ENCODE peak calls at places on chromosomes 1 and 21, in five cellular contexts. One of them, this sample, is unnamed.

GRCh38 chr1:45246760-45247159 is 40.4 kb upstream of the ZSWIM5 start:
- DNase-seq in KG1: no peak
- DNase-seq in T-helper 9 cell: no peak
- DNase-seq in stimulated activated CD8-positive, alpha-beta memory T cell treated with anti-CD3 and anti-CD28 coated beads, Interleukin-7, amount 100 ng/mL, for 24 hours: no peak
- DNase-seq in posterior cingulate gyrus: no peak
- DNase-seq in this sample: no peak

GRCh38 chr1:10843697-10844096 is 47.3 kb upstream of the CASZ1 start:
- DNase-seq in T-helper 9 cell: no peak
- DNase-seq in posterior cingulate gyrus: no peak
- DNase-seq in stimulated activated CD8-positive, alpha-beta memory T cell treated with anti-CD3 and anti-CD28 coated beads, Interleukin-7, amount 100 ng/mL, for 24 hours: no peak
- DNase-seq in KG1: no peak
- DNase-seq in this sample: no peak

GRCh38 chr1:10866314-10867091 is 70.1 kb upstream of the CASZ1 start:
- DNase-seq in T-helper 9 cell: no peak
- DNase-seq in stimulated activated CD8-positive, alpha-beta memory T cell treated with anti-CD3 and anti-CD28 coated beads, Interleukin-7, amount 100 ng/mL, for 24 hours: no peak
- DNase-seq in posterior cingulate gyrus: no peak
- DNase-seq in KG1: no peak
- DNase-seq in this sample: peak

GRCh38 chr1:8529901-8530300 is 212.0 kb downstream of the SLC45A1 start:
- DNase-seq in T-helper 9 cell: no peak
- DNase-seq in KG1: no peak
- DNase-seq in posterior cingulate gyrus: no peak
- DNase-seq in stimulated activated CD8-positive, alpha-beta memory T cell treated with anti-CD3 and anti-CD28 coated beads, Interleukin-7, amount 100 ng/mL, for 24 hours: no peak
- DNase-seq in this sample: no peak

GRCh38 chr1:61536174-61536573 is 188.8 kb downstream of the TM2D1 start:
- DNase-seq in posterior cingulate gyrus: no peak
- DNase-seq in stimulated activated CD8-positive, alpha-beta memory T cell treated with anti-CD3 and anti-CD28 coated beads, Interleukin-7, amount 100 ng/mL, for 24 hours: no peak
- DNase-seq in T-helper 9 cell: no peak
- DNase-seq in KG1: no peak
- DNase-seq in this sample: no peak

GRCh38 chr1:108199231-108199657 is 899 bp downstream of the SLC25A24 start:
- DNase-seq in posterior cingulate gyrus: no peak
- DNase-seq in T-helper 9 cell: no peak
- DNase-seq in stimulated activated CD8-positive, alpha-beta memory T cell treated with anti-CD3 and anti-CD28 coated beads, Interleukin-7, amount 100 ng/mL, for 24 hours: no peak
- DNase-seq in KG1: no peak
- DNase-seq in this sample: no peak

GRCh38 chr1:156104861-156105546 is 9.5 kb upstream of the LMNA start:
- DNase-seq in stimulated activated CD8-positive, alpha-beta memory T cell treated with anti-CD3 and anti-CD28 coated beads, Interleukin-7, amount 100 ng/mL, for 24 hours: no peak
- DNase-seq in posterior cingulate gyrus: no peak
- DNase-seq in KG1: no peak
- DNase-seq in T-helper 9 cell: no peak
- DNase-seq in this sample: no peak

GRCh38 chr1:9105336-9105867 is 23.5 kb downstream of the GPR157 start:
- DNase-seq in KG1: no peak
- DNase-seq in stimulated activated CD8-positive, alpha-beta memory T cell treated with anti-CD3 and anti-CD28 coated beads, Interleukin-7, amount 100 ng/mL, for 24 hours: no peak
- DNase-seq in posterior cingulate gyrus: peak
- DNase-seq in T-helper 9 cell: no peak
- DNase-seq in this sample: no peak

GRCh38 chr1:52927219-52928082 is at the start of gene SCP2:
- DNase-seq in posterior cingulate gyrus: peak
- DNase-seq in stimulated activated CD8-positive, alpha-beta memory T cell treated with anti-CD3 and anti-CD28 coated beads, Interleukin-7, amount 100 ng/mL, for 24 hours: peak
- DNase-seq in KG1: peak
- DNase-seq in T-helper 9 cell: peak
- DNase-seq in this sample: peak

GRCh38 chr1:1618396-1619068 is 3.2 kb downstream of the MIB2 start:
- DNase-seq in stimulated activated CD8-positive, alpha-beta memory T cell treated with anti-CD3 and anti-CD28 coated beads, Interleukin-7, amount 100 ng/mL, for 24 hours: no peak
- DNase-seq in posterior cingulate gyrus: peak
- DNase-seq in KG1: no peak
- DNase-seq in T-helper 9 cell: no peak
- DNase-seq in this sample: no peak

GRCh38 chr1:56025942-56026341 is 553.4 kb downstream of the PLPP3 start:
- DNase-seq in posterior cingulate gyrus: no peak
- DNase-seq in KG1: no peak
- DNase-seq in T-helper 9 cell: no peak
- DNase-seq in stimulated activated CD8-positive, alpha-beta memory T cell treated with anti-CD3 and anti-CD28 coated beads, Interleukin-7, amount 100 ng/mL, for 24 hours: no peak
- DNase-seq in this sample: no peak

GRCh38 chr1:13950637-13951036 is 250.6 kb downstream of the PRDM2 start:
- DNase-seq in stimulated activated CD8-positive, alpha-beta memory T cell treated with anti-CD3 and anti-CD28 coated beads, Interleukin-7, amount 100 ng/mL, for 24 hours: no peak
- DNase-seq in KG1: no peak
- DNase-seq in T-helper 9 cell: no peak
- DNase-seq in posterior cingulate gyrus: no peak
- DNase-seq in this sample: no peak

GRCh38 chr1:53324728-53325297 is 3.1 kb downstream of the LRP8 start:
- DNase-seq in T-helper 9 cell: no peak
- DNase-seq in posterior cingulate gyrus: no peak
- DNase-seq in stimulated activated CD8-positive, alpha-beta memory T cell treated with anti-CD3 and anti-CD28 coated beads, Interleukin-7, amount 100 ng/mL, for 24 hours: no peak
- DNase-seq in KG1: no peak
- DNase-seq in this sample: no peak

GRCh38 chr1:16112558-16113555 is 39.4 kb upstream of the FAM131C start:
- DNase-seq in stimulated activated CD8-positive, alpha-beta memory T cell treated with anti-CD3 and anti-CD28 coated beads, Interleukin-7, amount 100 ng/mL, for 24 hours: no peak
- DNase-seq in KG1: no peak
- DNase-seq in T-helper 9 cell: no peak
- DNase-seq in posterior cingulate gyrus: peak
- DNase-seq in this sample: no peak

GRCh38 chr21:15060776-15061175 is 4.0 kb downstream of the NRIP1 start:
- DNase-seq in T-helper 9 cell: no peak
- DNase-seq in KG1: no peak
- DNase-seq in stimulated activated CD8-positive, alpha-beta memory T cell treated with anti-CD3 and anti-CD28 coated beads, Interleukin-7, amount 100 ng/mL, for 24 hours: no peak
- DNase-seq in posterior cingulate gyrus: no peak
- DNase-seq in this sample: no peak

GRCh38 chr21:42041246-42041645 is 29.9 kb upstream of the UMODL1 start:
- DNase-seq in KG1: no peak
- DNase-seq in posterior cingulate gyrus: peak
- DNase-seq in stimulated activated CD8-positive, alpha-beta memory T cell treated with anti-CD3 and anti-CD28 coated beads, Interleukin-7, amount 100 ng/mL, for 24 hours: no peak
- DNase-seq in T-helper 9 cell: no peak
- DNase-seq in this sample: no peak

GRCh38 chr1:244241438-244241837 is 190.4 kb downstream of the ZBTB18 start:
- DNase-seq in KG1: no peak
- DNase-seq in stimulated activated CD8-positive, alpha-beta memory T cell treated with anti-CD3 and anti-CD28 coated beads, Interleukin-7, amount 100 ng/mL, for 24 hours: no peak
- DNase-seq in T-helper 9 cell: no peak
- DNase-seq in posterior cingulate gyrus: no peak
- DNase-seq in this sample: no peak

GRCh38 chr1:4601986-4602385 is 52.4 kb upstream of the AJAP1 start:
- DNase-seq in posterior cingulate gyrus: no peak
- DNase-seq in KG1: no peak
- DNase-seq in T-helper 9 cell: no peak
- DNase-seq in stimulated activated CD8-positive, alpha-beta memory T cell treated with anti-CD3 and anti-CD28 coated beads, Interleukin-7, amount 100 ng/mL, for 24 hours: no peak
- DNase-seq in this sample: no peak

GRCh38 chr1:32521165-32521564 is 18.1 kb upstream of the ZBTB8A start:
- DNase-seq in posterior cingulate gyrus: no peak
- DNase-seq in T-helper 9 cell: no peak
- DNase-seq in KG1: no peak
- DNase-seq in stimulated activated CD8-positive, alpha-beta memory T cell treated with anti-CD3 and anti-CD28 coated beads, Interleukin-7, amount 100 ng/mL, for 24 hours: no peak
- DNase-seq in this sample: no peak

GRCh38 chr1:1206376-1207253 is at the start of gene TNFRSF18:
- DNase-seq in T-helper 9 cell: no peak
- DNase-seq in posterior cingulate gyrus: peak
- DNase-seq in KG1: no peak
- DNase-seq in stimulated activated CD8-positive, alpha-beta memory T cell treated with anti-CD3 and anti-CD28 coated beads, Interleukin-7, amount 100 ng/mL, for 24 hours: no peak
- DNase-seq in this sample: no peak

GRCh38 chr1:40692429-40692905 is 963 bp downstream of the NFYC start:
- DNase-seq in KG1: no peak
- DNase-seq in T-helper 9 cell: no peak
- DNase-seq in stimulated activated CD8-positive, alpha-beta memory T cell treated with anti-CD3 and anti-CD28 coated beads, Interleukin-7, amount 100 ng/mL, for 24 hours: no peak
- DNase-seq in posterior cingulate gyrus: peak
- DNase-seq in this sample: no peak

GRCh38 chr1:61432616-61433388 is 292.1 kb downstream of the TM2D1 start:
- DNase-seq in posterior cingulate gyrus: no peak
- DNase-seq in stimulated activated CD8-positive, alpha-beta memory T cell treated with anti-CD3 and anti-CD28 coated beads, Interleukin-7, amount 100 ng/mL, for 24 hours: no peak
- DNase-seq in T-helper 9 cell: no peak
- DNase-seq in KG1: no peak
- DNase-seq in this sample: no peak

GRCh38 chr1:30702823-30703222 is 20.6 kb downstream of the MATN1 start:
- DNase-seq in T-helper 9 cell: no peak
- DNase-seq in stimulated activated CD8-positive, alpha-beta memory T cell treated with anti-CD3 and anti-CD28 coated beads, Interleukin-7, amount 100 ng/mL, for 24 hours: no peak
- DNase-seq in KG1: no peak
- DNase-seq in posterior cingulate gyrus: no peak
- DNase-seq in this sample: no peak

GRCh38 chr1:2248127-2248826 is 20.2 kb downstream of the SKI start:
- DNase-seq in KG1: no peak
- DNase-seq in posterior cingulate gyrus: peak
- DNase-seq in stimulated activated CD8-positive, alpha-beta memory T cell treated with anti-CD3 and anti-CD28 coated beads, Interleukin-7, amount 100 ng/mL, for 24 hours: no peak
- DNase-seq in T-helper 9 cell: no peak
- DNase-seq in this sample: no peak

GRCh38 chr1:30721311-30722174 is 1.8 kb downstream of the MATN1 start:
- DNase-seq in T-helper 9 cell: no peak
- DNase-seq in KG1: no peak
- DNase-seq in stimulated activated CD8-positive, alpha-beta memory T cell treated with anti-CD3 and anti-CD28 coated beads, Interleukin-7, amount 100 ng/mL, for 24 hours: no peak
- DNase-seq in posterior cingulate gyrus: peak
- DNase-seq in this sample: no peak

GRCh38 chr1:1068374-1069060 is 5.6 kb downstream of the RNF223 start:
- DNase-seq in KG1: no peak
- DNase-seq in T-helper 9 cell: peak
- DNase-seq in stimulated activated CD8-positive, alpha-beta memory T cell treated with anti-CD3 and anti-CD28 coated beads, Interleukin-7, amount 100 ng/mL, for 24 hours: no peak
- DNase-seq in posterior cingulate gyrus: no peak
- DNase-seq in this sample: peak

GRCh38 chr1:226581650-226582330 is 33.2 kb downstream of the STUM start:
- DNase-seq in KG1: no peak
- DNase-seq in posterior cingulate gyrus: no peak
- DNase-seq in stimulated activated CD8-positive, alpha-beta memory T cell treated with anti-CD3 and anti-CD28 coated beads, Interleukin-7, amount 100 ng/mL, for 24 hours: no peak
- DNase-seq in T-helper 9 cell: no peak
- DNase-seq in this sample: no peak

GRCh38 chr1:175591083-175591743 is 152.2 kb downstream of the TNR start:
- DNase-seq in stimulated activated CD8-positive, alpha-beta memory T cell treated with anti-CD3 and anti-CD28 coated beads, Interleukin-7, amount 100 ng/mL, for 24 hours: no peak
- DNase-seq in T-helper 9 cell: no peak
- DNase-seq in posterior cingulate gyrus: no peak
- DNase-seq in KG1: no peak
- DNase-seq in this sample: no peak

GRCh38 chr1:176692431-176692830 is 229.5 kb downstream of the PAPPA2 start:
- DNase-seq in posterior cingulate gyrus: peak
- DNase-seq in stimulated activated CD8-positive, alpha-beta memory T cell treated with anti-CD3 and anti-CD28 coated beads, Interleukin-7, amount 100 ng/mL, for 24 hours: no peak
- DNase-seq in KG1: no peak
- DNase-seq in T-helper 9 cell: no peak
- DNase-seq in this sample: no peak

GRCh38 chr1:173122344-173122880 is 71.7 kb upstream of the TNFSF18 start:
- DNase-seq in posterior cingulate gyrus: no peak
- DNase-seq in T-helper 9 cell: no peak
- DNase-seq in KG1: no peak
- DNase-seq in stimulated activated CD8-positive, alpha-beta memory T cell treated with anti-CD3 and anti-CD28 coated beads, Interleukin-7, amount 100 ng/mL, for 24 hours: no peak
- DNase-seq in this sample: no peak

GRCh38 chr1:60044881-60045280 is 28.7 kb downstream of the C1orf87 start:
- DNase-seq in stimulated activated CD8-positive, alpha-beta memory T cell treated with anti-CD3 and anti-CD28 coated beads, Interleukin-7, amount 100 ng/mL, for 24 hours: no peak
- DNase-seq in T-helper 9 cell: no peak
- DNase-seq in KG1: no peak
- DNase-seq in posterior cingulate gyrus: no peak
- DNase-seq in this sample: no peak

GRCh38 chr1:84300991-84301758 is at the start of gene SAMD13:
- DNase-seq in KG1: peak
- DNase-seq in stimulated activated CD8-positive, alpha-beta memory T cell treated with anti-CD3 and anti-CD28 coated beads, Interleukin-7, amount 100 ng/mL, for 24 hours: no peak
- DNase-seq in T-helper 9 cell: peak
- DNase-seq in posterior cingulate gyrus: no peak
- DNase-seq in this sample: peak

GRCh38 chr21:45573452-45574035 is 31.3 kb upstream of the SLC19A1 start:
- DNase-seq in KG1: no peak
- DNase-seq in stimulated activated CD8-positive, alpha-beta memory T cell treated with anti-CD3 and anti-CD28 coated beads, Interleukin-7, amount 100 ng/mL, for 24 hours: no peak
- DNase-seq in posterior cingulate gyrus: peak
- DNase-seq in T-helper 9 cell: no peak
- DNase-seq in this sample: no peak

GRCh38 chr1:212218911-212219310 is 66.3 kb upstream of the PPP2R5A start:
- DNase-seq in stimulated activated CD8-positive, alpha-beta memory T cell treated with anti-CD3 and anti-CD28 coated beads, Interleukin-7, amount 100 ng/mL, for 24 hours: no peak
- DNase-seq in posterior cingulate gyrus: no peak
- DNase-seq in KG1: no peak
- DNase-seq in T-helper 9 cell: no peak
- DNase-seq in this sample: no peak

GRCh38 chr1:32817815-32818786 is 648 bp downstream of the S100PBP start:
- DNase-seq in posterior cingulate gyrus: peak
- DNase-seq in stimulated activated CD8-positive, alpha-beta memory T cell treated with anti-CD3 and anti-CD28 coated beads, Interleukin-7, amount 100 ng/mL, for 24 hours: no peak
- DNase-seq in KG1: peak
- DNase-seq in T-helper 9 cell: peak
- DNase-seq in this sample: peak

GRCh38 chr1:51325878-51326755 is 4.2 kb downstream of the TTC39A start:
- DNase-seq in posterior cingulate gyrus: no peak
- DNase-seq in KG1: no peak
- DNase-seq in stimulated activated CD8-positive, alpha-beta memory T cell treated with anti-CD3 and anti-CD28 coated beads, Interleukin-7, amount 100 ng/mL, for 24 hours: no peak
- DNase-seq in T-helper 9 cell: no peak
- DNase-seq in this sample: no peak

GRCh38 chr1:186535388-186536133 is 74.6 kb upstream of the PDC start:
- DNase-seq in stimulated activated CD8-positive, alpha-beta memory T cell treated with anti-CD3 and anti-CD28 coated beads, Interleukin-7, amount 100 ng/mL, for 24 hours: no peak
- DNase-seq in T-helper 9 cell: no peak
- DNase-seq in posterior cingulate gyrus: peak
- DNase-seq in KG1: no peak
- DNase-seq in this sample: no peak

GRCh38 chr1:237834048-237834447 is 56.7 kb downstream of the ZP4 start:
- DNase-seq in T-helper 9 cell: no peak
- DNase-seq in posterior cingulate gyrus: no peak
- DNase-seq in KG1: no peak
- DNase-seq in stimulated activated CD8-positive, alpha-beta memory T cell treated with anti-CD3 and anti-CD28 coated beads, Interleukin-7, amount 100 ng/mL, for 24 hours: no peak
- DNase-seq in this sample: no peak

GRCh38 chr1:200099040-200099439 is 71.5 kb downstream of the NR5A2 start:
- DNase-seq in T-helper 9 cell: no peak
- DNase-seq in posterior cingulate gyrus: no peak
- DNase-seq in KG1: no peak
- DNase-seq in stimulated activated CD8-positive, alpha-beta memory T cell treated with anti-CD3 and anti-CD28 coated beads, Interleukin-7, amount 100 ng/mL, for 24 hours: no peak
- DNase-seq in this sample: no peak

This sample was measured in T follicular helper cell.